ENCODE peak calls at places on chromosome 5, in four cellular contexts. M, N, U and R are unnamed samples.

GRCh38 chr5:17217421-17218352 is at the start of gene BASP1:
- DNase-seq in M (peak; percentile 91), N (peak; percentile 80), U (peak; percentile 79), R (peak; percentile 60)

GRCh38 chr5:126003309-126003708 is 419.9 kb upstream of the GRAMD2B start:
- DNase-seq in M (no peak), N (peak; percentile 47), U (no peak), R (no peak)

GRCh38 chr5:149636861-149637246 is 55.6 kb downstream of the ARHGEF37 start:
- DNase-seq in M (peak; percentile 70), N (peak; percentile 92), U (no peak), R (no peak)

GRCh38 chr5:14706615-14707021 is 42.1 kb downstream of the OTULIN start:
- DNase-seq in M (no peak), N (no peak), U (no peak), R (no peak)

GRCh38 chr5:155260798-155261197 is 247.2 kb downstream of the KIF4B start:
- DNase-seq in M (peak; percentile 28), N (no peak), U (no peak), R (no peak)

GRCh38 chr5:44983006-44983405 is 174.3 kb downstream of the MRPS30 start:
- DNase-seq in M (peak; percentile 13), N (no peak), U (no peak), R (no peak)

GRCh38 chr5:172530406-172530805 is 76.1 kb upstream of the SH3PXD2B start:
- DNase-seq in M (no peak), N (no peak), U (no peak), R (no peak)

GRCh38 chr5:36177715-36178556 is 26.0 kb downstream of the SKP2 start:
- DNase-seq in M (peak; percentile 56), N (no peak), U (no peak), R (no peak)

GRCh38 chr5:172792693-172793570 is 21.9 kb upstream of the DUSP1 start:
- DNase-seq in M (no peak), N (peak; percentile 30), U (no peak), R (peak; percentile 43)

GRCh38 chr5:169229342-169229892 is 71.5 kb downstream of the SLIT3 start:
- DNase-seq in M (no peak), N (no peak), U (no peak), R (no peak)

GRCh38 chr5:96745844-96746531 is 61.8 kb downstream of the ERAP1 start:
- DNase-seq in M (no peak), N (no peak), U (no peak), R (no peak)

GRCh38 chr5:1704266-1704665 is 95.4 kb downstream of the MRPL36 start:
- DNase-seq in M (no peak), N (no peak), U (no peak), R (no peak)

GRCh38 chr5:147675168-147675567 is 107.4 kb downstream of the JAKMIP2 start:
- DNase-seq in M (no peak), N (no peak), U (no peak), R (no peak)

GRCh38 chr5:761854-762685 is 22.5 kb downstream of the ZDHHC11B start:
- DNase-seq in M (no peak), N (peak; percentile 5), U (no peak), R (no peak)

GRCh38 chr5:155082401-155082800 is 68.8 kb downstream of the KIF4B start:
- DNase-seq in M (peak; percentile 43), N (no peak), U (no peak), R (no peak)

GRCh38 chr5:179452356-179453230 is 97.8 kb upstream of the RUFY1 start:
- DNase-seq in M (no peak), N (no peak), U (no peak), R (no peak)

GRCh38 chr5:179451099-179451812 is 99.1 kb upstream of the RUFY1 start:
- DNase-seq in M (no peak), N (no peak), U (no peak), R (no peak)

GRCh38 chr5:179454354-179454753 is 96.0 kb upstream of the RUFY1 start:
- DNase-seq in M (no peak), N (no peak), U (no peak), R (no peak)

GRCh38 chr5:179453616-179454015 is 96.7 kb upstream of the RUFY1 start:
- DNase-seq in M (no peak), N (no peak), U (no peak), R (no peak)

GRCh38 chr5:179451813-179452196 is 98.5 kb upstream of the RUFY1 start:
- DNase-seq in M (no peak), N (no peak), U (no peak), R (no peak)
- TF ChIP-seq POLR2A in M (no peak), N (no peak), U (no peak), R (no peak)

DNA sequence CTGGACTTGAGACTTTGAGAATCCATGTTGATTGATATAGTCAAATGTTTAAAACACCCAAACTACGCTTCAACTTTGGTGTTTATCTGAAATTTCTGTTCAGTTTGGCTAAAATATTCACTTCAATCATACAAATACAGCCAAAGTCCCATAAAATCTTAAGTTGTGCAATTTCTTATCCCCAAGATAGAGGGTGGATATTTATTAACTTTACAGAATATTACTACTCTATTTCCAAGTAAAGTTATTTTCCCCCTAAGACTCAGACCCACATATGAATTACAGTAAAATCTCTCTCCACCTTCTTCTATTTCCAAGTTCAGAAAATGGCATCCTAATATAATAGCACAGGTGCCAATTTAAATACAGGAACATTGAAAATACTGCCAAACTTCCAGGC is 290.4 kb downstream of the EBF1 start:
- DNase-seq in M (no peak), N (no peak), U (no peak), R (no peak)
- H3K4me3 ChIP-seq in M (no peak overlapping the region), N (no peak overlapping the region), U (no peak overlapping the region), R (no peak overlapping the region)

GRCh38 chr5:67902497-67902830 is 313.1 kb upstream of the PIK3R1 start:
- DNase-seq in M (no peak), N (no peak), U (no peak), R (no peak)
- H3K4me1 ChIP-seq in M (no peaks in the 10 kb centered on the region), N (peaks cover 3% of the 10 kb centered on the region), U (no peaks in the 10 kb centered on the region), R (no peaks in the 10 kb centered on the region)

GRCh38 chr5:142683885-142684505 is 1.9 kb downstream of the FGF1 start:
- DNase-seq in M (no peak), N (no peak), U (no peak), R (no peak)
- TF ChIP-seq POLR2A in M (no peak), N (no peak), U (no peak), R (no peak)

GRCh38 chr5:93382188-93382587 is 198.8 kb downstream of the NR2F1-AS1 start:
- DNase-seq in M (no peak), N (no peak), U (no peak), R (no peak)
- H3K4me3 ChIP-seq in M (no peak overlapping the region), N (no peak overlapping the region), U (no peak overlapping the region), R (no peak overlapping the region)

GRCh38 chr5:151026088-151026487 is 5.7 kb downstream of the GPX3 start:
- DNase-seq in M (no peak), N (no peak), U (no peak), R (no peak)
- H3K4me1 ChIP-seq in M (no peaks in the 10 kb centered on the region), N (peaks cover 33% of the 10 kb centered on the region), U (peaks cover 20% of the 10 kb centered on the region), R (no peaks in the 10 kb centered on the region)

DNA sequence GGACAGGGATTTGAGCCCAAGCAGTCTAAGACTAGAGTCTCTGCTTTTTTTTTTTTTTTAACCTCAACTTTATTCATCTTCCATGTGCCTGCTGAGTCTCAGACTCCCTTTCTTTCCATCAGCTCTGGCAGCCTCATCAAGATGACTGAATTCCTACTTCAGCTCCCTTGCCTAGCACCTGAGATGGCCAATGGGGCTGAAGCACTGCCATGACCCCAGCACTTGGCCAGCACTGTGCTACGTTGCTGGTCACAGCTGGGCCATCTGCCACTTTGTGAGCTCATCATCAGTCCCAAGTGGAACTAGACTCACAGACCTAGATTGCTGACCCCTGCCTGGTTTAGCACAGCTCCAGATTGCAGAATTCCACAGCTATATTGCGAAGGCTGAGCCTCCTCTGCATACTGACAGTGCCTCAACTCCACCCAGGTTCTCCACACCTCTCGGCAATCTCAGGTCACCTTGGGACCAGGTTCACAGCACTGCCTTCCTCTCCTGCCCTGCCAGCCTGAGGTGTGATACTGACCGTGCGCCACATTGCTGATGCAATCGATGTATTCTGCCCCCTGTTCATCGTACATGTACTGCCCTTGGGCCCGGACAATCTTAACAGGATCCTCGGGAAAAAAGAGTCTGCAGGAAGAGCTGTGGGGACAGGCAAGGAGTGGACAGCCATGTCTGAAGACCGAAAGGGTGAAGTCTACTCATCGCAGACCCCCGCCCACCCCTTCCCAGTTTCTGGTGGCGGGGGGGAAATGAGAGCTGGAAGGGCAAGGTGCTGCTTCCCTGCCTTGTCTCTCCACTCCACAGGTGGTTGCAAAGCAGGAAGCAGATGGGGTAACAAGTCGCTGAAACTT is 1.5 kb downstream of the PHYKPL start:
- DNase-seq in M (no peak), N (no peak), U (peak; percentile 65), R (no peak)
- TF ChIP-seq POLR2A in M (no peak), N (no peak), U (peak; percentile 36), R (peak; percentile 75)

GRCh38 chr5:124401247-124402143 is 344.9 kb downstream of the ZNF608 start:
- DNase-seq in M (no peak), N (no peak), U (no peak), R (no peak)
- H3K4me3 ChIP-seq in M (no peak overlapping the region), N (no peak overlapping the region), U (no peak overlapping the region), R (no peak overlapping the region)